ENCODE peak calls at places on chromosome 9, in five cellular contexts. C is HCT116, G is Panc1, O is SK-N-SH, X is GM12878. U is an unnamed sample. For H3K27me3, the result is how much of the 10 kb centered on the place peaks cover.

GRCh38 chr9:12094051-12094450 is 599.1 kb upstream of the TYRP1 start:
- DNase-seq in C (no peak), G (no peak), O (no peak), X (no peak), U (no peak)

GRCh38 chr9:16413509-16414016 is 456.9 kb downstream of the BNC2 start:
- DNase-seq in C (no peak), G (no peak), O (no peak), X (no peak), U (peak)

GRCh38 chr9:16121593-16121992 is 568.8 kb downstream of the CCDC171 start:
- DNase-seq in C (no peak), G (no peak), O (peak), X (no peak), U (no peak)

GRCh38 chr9:8760000-8760767 is 960.6 kb upstream of the DMAC1 start:
- DNase-seq in C (no peak), G (no peak), O (no peak), X (no peak), U (no peak)

GRCh38 chr9:36566813-36567217 is 5.9 kb upstream of the MELK start:
- DNase-seq in C (no peak), G (no peak), O (no peak), X (no peak), U (no peak)

GRCh38 chr9:18520395-18520794 is 46.4 kb downstream of the ADAMTSL1 start:
- DNase-seq in C (no peak), G (no peak), O (peak), X (no peak), U (no peak)

GRCh38 chr9:19456996-19457693 is 48.3 kb downstream of the ACER2 start:
- DNase-seq in C (peak), G (peak), O (peak), X (peak), U (peak)

GRCh38 chr9:27303219-27303618 is 6.3 kb upstream of the EQTN start:
- DNase-seq in C (no peak), G (no peak), O (peak), X (no peak), U (no peak)

GRCh38 chr9:35510745-35511428 is 21.0 kb downstream of the RUSC2 start:
- DNase-seq in C (peak), G (no peak), O (no peak), X (no peak), U (no peak)

GRCh38 chr9:83583151-83584014 is 39.6 kb upstream of the IDNK start:
- DNase-seq in C (peak), G (peak), O (peak), X (no peak), U (peak)

GRCh38 chr9:112863214-112863613 is 27.5 kb downstream of the SLC46A2 start:
- DNase-seq in C (no peak), G (no peak), O (no peak), X (no peak), U (peak)

GRCh38 chr9:33244150-33244784 is 4.3 kb downstream of the SPINK4 start:
- DNase-seq in C (no peak), G (no peak), O (no peak), X (no peak), U (no peak)

GRCh38 chr9:36665921-36666429 is 93.3 kb downstream of the MELK start:
- DNase-seq in C (no peak), G (no peak), O (no peak), X (peak), U (no peak)

GRCh38 chr9:92308893-92309292 is 15.4 kb upstream of the IARS1 start:
- DNase-seq in C (no peak), G (no peak), O (no peak), X (no peak), U (no peak)

GRCh38 chr9:115211413-115212204 is 93.7 kb upstream of the TNC start:
- DNase-seq in C (no peak), G (no peak), O (no peak), X (peak), U (no peak)

GRCh38 chr9:126226991-126227937 is 99.4 kb upstream of the MVB12B start:
- DNase-seq in C (no peak), G (no peak), O (no peak), X (no peak), U (no peak)

GRCh38 chr9:27154923-27155322 is 45.9 kb downstream of the TEK start:
- DNase-seq in C (no peak), G (no peak), O (no peak), X (no peak), U (no peak)

GRCh38 chr9:112505607-112506006 is 19.0 kb downstream of the KIAA1958 start:
- DNase-seq in C (no peak), G (no peak), O (no peak), X (no peak), U (no peak)

GRCh38 chr9:113164536-113165300 is 13.9 kb downstream of the SLC31A2 start:
- DNase-seq in C (no peak), G (no peak), O (peak), X (no peak), U (no peak)

GRCh38 chr9:14428781-14429230 is 114.9 kb upstream of the NFIB start:
- DNase-seq in C (peak), G (peak), O (peak), X (no peak), U (peak)

GRCh38 chr9:22395585-22396205 is 50.9 kb upstream of the DMRTA1 start:
- DNase-seq in C (no peak), G (peak), O (no peak), X (no peak), U (no peak)

GRCh38 chr9:19481471-19481870 is 72.7 kb downstream of the ACER2 start:
- DNase-seq in C (no peak), G (no peak), O (no peak), X (no peak), U (no peak)

GRCh38 chr9:34719021-34719768 is 9.3 kb upstream of the CCL21 start:
- DNase-seq in C (no peak), G (no peak), O (no peak), X (no peak), U (no peak)

GRCh38 chr9:76835571-76836283 is 70.2 kb downstream of the PRUNE2 start:
- DNase-seq in C (no peak), G (no peak), O (no peak), X (no peak), U (no peak)

GRCh38 chr9:113807173-113808061 is 68.7 kb upstream of the ZNF618 start:
- DNase-seq in C (peak), G (peak), O (peak), X (no peak), U (peak)

GRCh38 chr9:116282598-116282997 is 129.0 kb downstream of the PAPPA start:
- DNase-seq in C (no peak), G (no peak), O (no peak), X (no peak), U (no peak)

GRCh38 chr9:82997471-82998140 is 65.3 kb downstream of the RASEF start:
- DNase-seq in C (no peak), G (no peak), O (peak), X (no peak), U (no peak)

GRCh38 chr9:10127867-10128266 is 484.9 kb downstream of the PTPRD start:
- DNase-seq in C (no peak), G (no peak), O (no peak), X (no peak), U (no peak)

GRCh38 chr9:17795708-17796107 is 216.8 kb downstream of the SH3GL2 start:
- DNase-seq in C (no peak), G (no peak), O (no peak), X (no peak), U (no peak)

GRCh38 chr9:20624201-20625002 is 2.1 kb upstream of the MLLT3 start:
- DNase-seq in C (peak), G (peak), O (peak), X (peak), U (peak)

GRCh38 chr9:93467062-93467416 is 13.7 kb upstream of the FAM120AOS start:
- DNase-seq in C (no peak), G (no peak), O (no peak), X (no peak), U (no peak)

GRCh38 chr9:14341437-14342133 is 27.6 kb upstream of the NFIB start:
- DNase-seq in C (no peak), G (no peak), O (no peak), X (no peak), U (no peak)

GRCh38 chr9:23825700-23826099 is 340 bp downstream of the ELAVL2 start:
- DNase-seq in C (no peak), G (no peak), O (peak), X (no peak), U (no peak)

GRCh38 chr9:87071473-87071872 is 124.2 kb upstream of the GAS1 start:
- DNase-seq in C (no peak), G (no peak), O (no peak), X (no peak), U (no peak)

GRCh38 chr9:123763910-123764588 is 165.9 kb downstream of the DENND1A start:
- DNase-seq in C (no peak), G (no peak), O (no peak), X (no peak), U (no peak)

GRCh38 chr9:100602302-100602930 is 24.5 kb downstream of the CAVIN4 start:
- DNase-seq in C (peak), G (no peak), O (peak), X (no peak), U (no peak)

GRCh38 chr9:90946981-90947380 is 145.4 kb downstream of the SYK start:
- DNase-seq in C (no peak), G (no peak), O (no peak), X (no peak), U (no peak)

GRCh38 chr9:128011071-128011817 is 30.5 kb upstream of the EEIG1 start:
- DNase-seq in C (no peak), G (no peak), O (no peak), X (no peak), U (peak)

GRCh38 chr9:95284152-95284551 is 33.4 kb downstream of the FANCC start:
- DNase-seq in C (no peak), G (no peak), O (no peak), X (no peak), U (no peak)
- H3K4me3 ChIP-seq in C (no peak), G (no peak), O (no peak), X (no peak), U (no peak)

DNA sequence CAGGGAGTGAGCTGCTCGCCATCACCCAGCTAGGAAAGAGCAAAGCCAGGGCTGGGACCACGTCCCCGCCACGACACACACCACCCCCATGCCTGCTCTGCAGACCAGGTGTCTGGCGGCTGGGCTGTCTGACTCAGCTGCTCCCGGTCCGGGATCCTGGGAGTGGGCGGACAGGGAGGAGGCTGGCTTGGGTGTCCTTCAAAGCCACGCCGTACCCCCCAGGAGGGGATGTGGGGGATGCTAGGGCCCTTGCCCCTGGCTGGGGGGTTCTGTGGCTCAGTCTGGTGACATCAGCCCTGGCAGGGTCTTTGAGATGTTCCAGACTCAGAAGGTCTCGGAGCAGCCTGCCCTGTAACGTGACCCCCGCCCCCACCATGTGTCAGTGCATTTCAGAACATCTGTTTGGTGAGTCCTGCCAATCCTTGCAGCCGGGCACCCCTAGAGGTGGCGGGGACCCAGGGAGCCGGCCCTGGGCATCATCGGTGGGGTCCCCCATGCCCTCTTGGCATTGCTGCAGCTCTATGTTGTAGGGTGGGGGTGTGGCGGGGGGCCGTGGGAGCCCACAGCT is 62.3 kb downstream of the HMCN2 start:
- DNase-seq in C (no peak), G (no peak), O (peak), X (no peak), U (no peak)
- TF ChIP-seq REST in C (no peak), G (no peak), O (no peak), X (no peak), U (no peak)

DNA sequence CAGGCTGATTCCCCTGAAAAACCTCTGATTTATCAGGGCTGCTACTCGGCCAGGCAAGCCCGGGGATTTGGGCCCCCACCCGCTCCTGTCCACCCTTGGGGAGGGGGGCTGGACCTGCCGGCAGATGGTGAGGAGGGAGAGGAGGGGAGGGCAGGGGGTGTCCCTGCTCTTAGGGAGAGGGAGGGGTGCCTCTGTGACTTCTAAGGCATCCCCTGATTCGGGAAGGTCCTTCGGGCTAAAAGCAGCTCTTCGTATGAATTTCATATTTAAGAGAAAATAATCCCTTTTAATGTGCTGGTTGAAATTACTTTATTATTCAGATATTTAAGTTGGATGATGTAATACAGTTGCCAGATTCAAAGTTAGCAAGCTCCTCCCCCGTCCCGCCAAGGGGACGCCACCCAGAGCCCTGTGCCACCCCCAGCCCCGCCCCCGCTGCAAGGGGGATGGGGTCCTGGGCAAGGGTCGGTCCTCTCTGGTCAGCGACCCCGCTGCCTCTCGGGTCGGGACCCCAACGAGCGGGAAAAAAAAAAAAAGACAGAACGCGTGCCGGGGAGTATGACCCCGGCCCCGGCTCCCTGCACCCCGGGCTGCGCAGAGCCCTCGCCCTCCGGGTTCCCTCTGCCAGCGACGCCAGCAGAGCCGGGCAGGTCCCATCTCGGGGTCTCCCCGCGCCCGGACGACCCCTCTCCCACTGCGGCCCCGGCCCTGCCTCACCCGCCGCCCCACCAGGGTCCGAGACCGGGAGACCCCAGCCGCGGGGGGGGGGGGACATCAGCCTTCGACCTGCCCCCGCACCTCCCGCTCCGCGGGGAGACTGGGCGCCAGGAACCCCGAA is 12.4 kb downstream of the LHX3 start:
- DNase-seq in C (no peak), G (no peak), O (peak), X (no peak), U (no peak)
- H3K27me3 ChIP-seq in C (under half), G (under half), O (half or more), X (under half), U (half or more)

DNA sequence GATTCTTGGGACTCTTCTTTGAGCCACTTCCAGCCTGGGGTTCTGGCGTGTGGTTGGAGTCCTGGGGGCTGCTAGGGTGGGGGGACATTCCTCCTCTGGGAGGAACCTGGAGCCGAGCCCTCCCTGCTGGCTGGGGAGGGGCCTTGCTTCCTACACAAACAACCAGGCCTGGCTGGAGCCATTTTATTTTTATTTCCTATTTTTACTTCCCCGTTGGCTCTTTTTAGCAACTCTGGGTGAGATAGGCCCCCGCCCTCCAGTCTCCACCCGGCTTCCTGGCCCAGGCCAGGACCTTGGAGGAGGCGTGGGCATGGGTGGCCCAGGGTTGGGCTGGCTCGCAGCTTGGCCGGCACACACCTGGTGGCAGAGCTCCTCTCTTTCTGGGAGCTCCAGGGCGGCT is 15.1 kb downstream of the RXRA start:
- DNase-seq in C (no peak), G (no peak), O (no peak), X (no peak), U (peak)
- H3K4me3 ChIP-seq in C (no peak), G (no peak), O (no peak), X (no peak), U (no peak)

DNA sequence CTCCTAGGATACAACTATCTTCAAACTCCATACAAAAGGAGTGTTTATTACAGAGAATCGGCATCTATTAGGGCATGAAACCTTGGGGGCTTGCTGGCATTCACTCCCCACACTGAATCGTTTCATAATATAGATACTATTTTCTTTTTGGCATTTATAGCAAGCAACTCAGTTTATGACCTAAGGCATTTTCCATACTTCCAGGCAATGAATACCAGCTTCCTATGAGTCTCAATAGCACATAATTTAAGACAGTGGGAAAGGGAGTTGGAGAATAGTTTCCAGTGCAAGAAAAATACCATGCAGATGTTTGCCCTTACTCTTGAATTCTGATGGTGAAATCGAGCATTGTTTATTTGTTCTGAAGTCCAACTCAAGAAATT is 175.8 kb upstream of the KLF9 start:
- DNase-seq in C (no peak), G (no peak), O (no peak), X (no peak), U (no peak)
- TF ChIP-seq REST in C (no peak), G (no peak), O (no peak), X (no peak), U (no peak)

GRCh38 chr9:132537352-132537751 is 45.1 kb upstream of the BARHL1 start:
- DNase-seq in C (no peak), G (no peak), O (no peak), X (no peak), U (no peak)

GRCh38 chr9:132536124-132536523 is 46.3 kb upstream of the BARHL1 start:
- DNase-seq in C (no peak), G (no peak), O (no peak), X (no peak), U (no peak)

GRCh38 chr9:132534832-132535231 is 47.6 kb upstream of the BARHL1 start:
- DNase-seq in C (no peak), G (no peak), O (no peak), X (no peak), U (no peak)

GRCh38 chr9:132531187-132531586 is 51.2 kb upstream of the BARHL1 start:
- DNase-seq in C (no peak), G (no peak), O (no peak), X (no peak), U (no peak)

GRCh38 chr9:132532171-132532570 is 50.2 kb upstream of the BARHL1 start:
- DNase-seq in C (no peak), G (no peak), O (no peak), X (no peak), U (no peak)
- H3K27me3 ChIP-seq in C (under half), G (under half), O (under half), X (under half), U (under half)

GRCh38 chr9:98609646-98610045 is 99.1 kb downstream of the GABBR2 start:
- DNase-seq in C (no peak), G (no peak), O (no peak), X (no peak), U (no peak)

GRCh38 chr9:98607152-98607551 is 101.6 kb downstream of the GABBR2 start:
- DNase-seq in C (no peak), G (no peak), O (no peak), X (no peak), U (no peak)

GRCh38 chr9:98606730-98607129 is 102.0 kb downstream of the GABBR2 start:
- DNase-seq in C (no peak), G (no peak), O (no peak), X (no peak), U (no peak)

GRCh38 chr9:98610196-98610595 is 98.5 kb downstream of the GABBR2 start:
- DNase-seq in C (no peak), G (no peak), O (no peak), X (no peak), U (no peak)

GRCh38 chr9:98607787-98608186 is 100.9 kb downstream of the GABBR2 start:
- DNase-seq in C (no peak), G (no peak), O (no peak), X (no peak), U (no peak)
- H3K4me3 ChIP-seq in C (no peak), G (no peak), O (no peak), X (no peak), U (no peak)

GRCh38 chr9:129227843-129228189 is 49.8 kb upstream of the IER5L start:
- DNase-seq in C (no peak), G (no peak), O (no peak), X (no peak), U (no peak)
- TF ChIP-seq REST in C (no peak), G (no peak), O (no peak), X (no peak), U (no peak)